ENCODE peak calls at places on chromosomes 11 and 22, in ten cellular contexts. U is epithelial cell of esophagus, D is colonic mucosa, Y is heart left ventricle, T is fibroblast of lung, N is fibroblast of mammary gland, S is Caco-2, B is astrocyte of the spinal cord, M is body of pancreas, C is lower lobe of right lung. Z is an unnamed sample.

GRCh38 chr11:10307022-10307410 is 2.1 kb downstream of the ADM start:
- DNase-seq in C (no peak), S (no peak), B (peak; percentile 18), N (peak; percentile 75), Y (no peak), M (no peak), T (peak; percentile 52), U (no peak), D (no peak), Z (peak; percentile 78)

GRCh38 chr22:41757507-41757906 is 43.0 kb upstream of the CCDC134 start:
- DNase-seq in B (no peak), D (no peak), U (peak; percentile 16), C (no peak), Y (no peak), M (no peak), T (no peak), S (no peak), N (no peak), Z (no peak)

GRCh38 chr22:43951966-43952365 is 3.3 kb upstream of the SAMM50 start:
- DNase-seq in U (no peak), T (no peak), C (no peak), B (no peak), N (no peak), S (no peak), M (no peak), D (no peak), Y (no peak), Z (no peak)

GRCh38 chr11:2534131-2534956 is 89.5 kb downstream of the KCNQ1 start:
- DNase-seq in M (no peak), S (peak; percentile 35), C (no peak), T (peak; percentile 11), D (no peak), U (peak; percentile 85), N (no peak), B (no peak), Y (peak; percentile 65), Z (no peak)

GRCh38 chr11:107787733-107788132 is 70.9 kb downstream of the SLC35F2 start:
- DNase-seq in U (no peak), T (no peak), B (no peak), N (no peak), S (no peak), C (no peak), D (no peak), M (no peak), Y (no peak), Z (no peak)

GRCh38 chr11:35237860-35238715 is 99.1 kb downstream of the CD44 start:
- DNase-seq in C (no peak), Y (no peak), B (peak; percentile 45), D (peak; percentile 61), T (peak; percentile 43), S (peak; percentile 51), M (peak; percentile 48), U (peak; percentile 73), N (peak; percentile 64), Z (no peak)

GRCh38 chr22:44972363-44973083 is 37.3 kb downstream of the PHF21B start:
- DNase-seq in T (peak; percentile 6), U (peak; percentile 55), S (no peak), D (no peak), B (no peak), C (no peak), Y (no peak), N (no peak), M (no peak), Z (no peak)

GRCh38 chr11:2542406-2542805 is 97.6 kb downstream of the KCNQ1 start:
- DNase-seq in N (no peak), C (no peak), B (no peak), U (no peak), T (no peak), D (no peak), Y (peak; percentile 42), M (no peak), S (peak; percentile 17), Z (no peak)

GRCh38 chr22:35313311-35314121 is 13.8 kb downstream of the TOM1 start:
- DNase-seq in B (peak; percentile 82), C (no peak), U (peak; percentile 78), M (peak; percentile 64), T (peak; percentile 96), D (no peak), S (peak; percentile 31), N (peak; percentile 90), Y (no peak), Z (no peak)

GRCh38 chr11:122803306-122803705 is 35.0 kb upstream of the CRTAM start:
- DNase-seq in S (no peak), D (no peak), B (peak; percentile 73), U (peak; percentile 100), T (peak; percentile 83), M (no peak), N (peak; percentile 87), C (no peak), Y (no peak), Z (no peak)

GRCh38 chr22:31623634-31624312 is 38.2 kb downstream of the PISD start:
- DNase-seq in M (no peak), N (no peak), U (no peak), T (no peak), B (no peak), D (no peak), C (no peak), S (no peak), Y (peak; percentile 51), Z (no peak)

GRCh38 chr22:24153353-24153752 is 27.9 kb upstream of the SUSD2 start:
- DNase-seq in U (no peak), M (no peak), D (no peak), N (no peak), T (peak; percentile 18), Y (no peak), S (no peak), B (no peak), C (no peak), Z (no peak)

GRCh38 chr11:75603791-75604736 is 42.0 kb downstream of the SERPINH1 start:
- DNase-seq in N (peak; percentile 96), T (peak; percentile 91), B (peak; percentile 88), Y (no peak), D (no peak), M (no peak), S (no peak), C (no peak), U (peak; percentile 89), Z (no peak)

GRCh38 chr22:19111140-19111539 is 11.1 kb downstream of the DGCR2 start:
- DNase-seq in M (no peak), U (no peak), D (no peak), N (no peak), C (no peak), T (no peak), Y (no peak), S (no peak), B (no peak), Z (no peak)

GRCh38 chr11:29125621-29126020 is 891.2 kb downstream of the KCNA4 start:
- DNase-seq in S (no peak), B (no peak), N (peak; percentile 28), D (no peak), Y (no peak), U (no peak), T (no peak), C (no peak), M (no peak), Z (no peak)
- TF ChIP-seq CTCF in S (no peak), B (no peak), N (no peak), D (no peak), Y (no peak), U (no peak), T (no peak), C (no peak), M (no peak), Z (no peak)

GRCh38 chr11:70381872-70382842 is 16.2 kb upstream of the CTTN start:
- DNase-seq in U (no peak), T (peak; percentile 87), D (no peak), B (peak; percentile 80), N (peak; percentile 75), Y (no peak), C (no peak), S (peak; percentile 42), M (no peak), Z (no peak)
- H3K4me3 ChIP-seq in U (no peak overlapping the region), T (no peak overlapping the region), D (no peak overlapping the region), B (no peak overlapping the region), N (no peak overlapping the region), Y (no peak overlapping the region), C (no peak overlapping the region), S (no peak overlapping the region), M (no peak overlapping the region), Z (no peak overlapping the region)

DNA sequence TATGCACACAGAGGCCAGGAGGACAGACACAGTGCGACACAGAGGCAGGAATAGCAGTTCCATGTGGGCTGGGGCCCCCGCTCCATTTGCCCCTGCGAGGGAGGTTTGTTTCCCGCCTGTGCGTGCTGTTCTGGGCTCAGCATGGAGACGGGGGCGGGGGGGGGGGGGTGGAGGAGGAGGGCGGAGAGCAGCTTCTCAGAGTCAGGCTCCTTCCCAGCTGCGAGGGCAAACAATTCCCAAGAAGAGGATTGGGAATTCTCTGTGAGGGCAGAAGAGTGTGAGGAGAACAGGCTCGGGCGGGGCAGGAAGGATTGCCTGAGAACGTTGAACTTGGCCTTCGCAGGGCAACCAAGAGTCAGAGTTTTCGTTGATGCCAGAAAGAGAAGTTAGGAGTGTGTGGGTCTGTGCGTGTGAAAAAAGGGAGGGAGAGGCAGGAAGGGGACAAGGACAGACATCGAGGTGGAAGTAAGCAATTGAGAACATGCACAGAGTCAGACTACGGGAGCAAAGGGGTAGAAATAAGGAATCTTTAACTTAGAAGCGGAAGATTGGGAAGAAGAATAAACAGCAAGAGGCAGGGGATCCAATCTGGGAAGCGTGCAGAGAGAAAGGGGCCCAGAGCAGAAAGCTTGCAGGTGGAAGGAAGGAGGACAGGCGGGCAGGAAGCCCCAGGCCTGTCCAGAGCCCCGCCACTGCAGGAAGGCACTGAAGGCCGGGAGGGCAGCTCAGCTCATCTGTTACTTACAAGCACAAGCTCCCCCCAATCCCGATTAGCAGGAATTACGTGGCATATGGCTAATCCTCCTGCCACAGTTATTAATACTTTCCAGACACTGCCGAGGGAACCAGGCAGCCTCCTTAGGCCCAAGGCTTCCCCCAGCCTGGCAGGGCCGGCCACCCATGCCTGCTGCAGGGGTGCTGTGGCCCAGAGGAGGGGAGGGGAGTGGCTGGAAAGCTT is 15.6 kb upstream of the JAM3 start:
- DNase-seq in C (no peak), N (no peak), S (no peak), U (no peak), T (no peak), B (no peak), D (no peak), M (no peak), Y (no peak), Z (no peak)
- TF ChIP-seq CTCF in C (no peak), N (no peak), S (no peak), U (no peak), T (no peak), B (no peak), D (no peak), M (no peak), Y (no peak), Z (no peak)

DNA sequence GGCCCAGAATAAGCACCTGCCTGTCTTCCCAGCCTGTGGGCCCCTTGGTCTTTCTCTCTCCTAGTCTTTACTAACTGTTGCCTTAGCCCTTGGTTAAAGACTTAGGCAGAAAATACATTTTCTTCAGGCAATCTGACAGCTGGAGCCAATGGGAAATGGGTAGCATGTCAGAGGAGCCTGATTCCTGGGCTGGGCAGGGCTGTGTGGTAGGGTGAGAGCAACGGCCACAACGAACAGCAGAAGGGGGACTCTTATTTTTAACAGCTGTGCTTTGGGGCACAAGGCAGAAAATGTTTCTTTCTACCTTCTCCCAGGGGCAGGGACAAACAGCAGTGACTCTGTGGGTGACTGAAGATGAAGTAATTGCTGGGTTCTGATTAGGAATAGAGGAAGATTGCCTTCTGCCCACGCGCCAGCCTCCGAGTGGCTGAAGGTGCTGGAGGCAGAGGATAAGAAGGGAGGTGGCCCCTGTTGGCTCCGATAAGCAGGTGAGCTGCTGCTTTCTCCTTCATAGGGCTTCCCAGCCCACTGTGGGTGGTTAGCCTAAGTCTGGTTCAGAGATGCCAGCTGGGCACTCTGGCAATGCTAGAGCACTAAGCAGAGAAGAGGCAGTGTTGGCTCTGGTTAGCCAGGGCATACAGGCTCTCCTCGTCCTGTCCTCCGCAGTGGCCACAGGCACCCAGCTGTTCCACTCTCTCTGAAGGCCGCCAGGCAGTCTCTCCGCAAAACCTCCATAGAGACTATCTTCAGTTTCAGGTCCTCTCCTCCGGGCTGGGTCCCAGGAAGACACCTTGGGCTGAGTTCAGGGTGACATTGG is 1.5 kb downstream of the YPEL4 start:
- DNase-seq in B (no peak), N (no peak), S (no peak), U (no peak), Y (no peak), T (no peak), D (no peak), M (no peak), C (peak; percentile 65), Z (no peak)
- H3K4me3 ChIP-seq in B (no peak overlapping the region), N (peak overlapping the region; percentile 52), S (no peak overlapping the region), U (peak overlapping the region; percentile 49), Y (peak overlapping the region; percentile 43), T (no peak overlapping the region), D (no peak overlapping the region), M (no peak overlapping the region), C (peak overlapping the region; percentile 54), Z (no peak overlapping the region)